ENCODE peak calls at places on chromosomes 4 and X, in five cellular contexts. I is GM23248, X is neuronal stem cell, C is cardiac muscle cell, L is caudate nucleus. A is an unnamed sample.

GRCh38 chrX:15437724-15438123 is 53.5 kb upstream of the VEGFD start:
- DNase-seq in I (no peak), X (no peak), C (peak; percentile 12), L (no peak), A (no peak)

GRCh38 chr4:44425614-44426208 is 22.9 kb downstream of the KCTD8 start:
- DNase-seq in I (peak; percentile 21), X (peak; percentile 23), C (peak; percentile 2), L (peak; percentile 9), A (peak; percentile 44)

GRCh38 chrX:69287025-69287540 is 121.8 kb upstream of the PJA1 start:
- DNase-seq in I (no peak), X (no peak), C (no peak), L (no peak), A (no peak)

GRCh38 chrX:50813843-50814661 is at the start of gene SHROOM4:
- DNase-seq in I (peak; percentile 76), X (peak; percentile 63), C (peak; percentile 73), L (peak; percentile 58), A (no peak)

GRCh38 chr4:186266699-186267467 is 894 bp downstream of the F11 start:
- DNase-seq in I (peak; percentile 8), X (peak; percentile 11), C (peak; percentile 47), L (no peak), A (no peak)

GRCh38 chrX:12700745-12701144 is 90.5 kb upstream of the PRPS2 start:
- DNase-seq in I (no peak), X (no peak), C (no peak), L (no peak), A (no peak)

GRCh38 chr4:87882321-87882720 is 49.6 kb downstream of the MEPE start:
- DNase-seq in I (peak; percentile 22), X (no peak), C (peak; percentile 49), L (no peak), A (peak; percentile 0)

GRCh38 chrX:119790977-119791436 is 423 bp downstream of the RPL39 start:
- DNase-seq in I (peak; percentile 69), X (no peak), C (peak; percentile 45), L (peak; percentile 25), A (no peak)

GRCh38 chr4:145814246-145814645 is 124.4 kb downstream of the ZNF827 start:
- DNase-seq in I (peak; percentile 12), X (no peak), C (no peak), L (no peak), A (no peak)

GRCh38 chrX:9610774-9611392 is 146.0 kb downstream of the TBL1X start:
- DNase-seq in I (peak; percentile 53), X (no peak), C (peak; percentile 25), L (no peak), A (no peak)

GRCh38 chr4:76377481-76377901 is 43.5 kb downstream of the CCDC158 start:
- DNase-seq in I (no peak), X (peak; percentile 5), C (peak; percentile 51), L (no peak), A (no peak)

GRCh38 chr4:29405151-29405550 is 1315.0 kb upstream of the PCDH7 start:
- DNase-seq in I (no peak), X (no peak), C (no peak), L (no peak), A (no peak)

GRCh38 chr4:184732126-184732525 is 1.8 kb downstream of the CENPU start:
- DNase-seq in I (peak; percentile 71), X (no peak), C (no peak), L (no peak), A (peak; percentile 20)

GRCh38 chr4:27861381-27861787 is 1000.7 kb downstream of the STIM2 start:
- DNase-seq in I (peak; percentile 46), X (peak; percentile 49), C (peak; percentile 49), L (no peak), A (peak; percentile 9)

GRCh38 chr4:85707591-85707990 is 232.6 kb downstream of the ARHGAP24 start:
- DNase-seq in I (peak; percentile 33), X (no peak), C (peak; percentile 15), L (no peak), A (no peak)

GRCh38 chr4:107691378-107691777 is 28.7 kb downstream of the PAPSS1 start:
- DNase-seq in I (no peak), X (no peak), C (no peak), L (no peak), A (no peak)

GRCh38 chr4:186149872-186150271 is 41.5 kb upstream of the CYP4V2 start:
- DNase-seq in I (peak; percentile 57), X (no peak), C (peak; percentile 83), L (no peak), A (no peak)

GRCh38 chr4:111678466-111678865 is 466.8 kb upstream of the FAM241A start:
- DNase-seq in I (peak; percentile 98), X (no peak), C (peak; percentile 51), L (no peak), A (no peak)

A was measured in NCI-H446 treated with DMSO at 0.1 percent for 48 hours.